ENCODE peak calls at places on chromosomes 6 and 20, in eight cellular contexts. E is GM04504; B is RCC 7860; A is brain microvascular endothelial cell; T is dermis blood vessel endothelial cell; Q is activated CD4-positive, alpha-beta T cell treated with anti-CD3 and anti-CD28 coated beads, Interleukin-2, amount 50 U/mL, for 24 hours; Z is DMS53; C is NCI-H2029 treated with DMSO at 0.1 percent for 48 hours. L is an unnamed sample.

GRCh38 chr6:147579667-147580066 is 71.2 kb downstream of the SAMD5 start:
- DNase-seq in E (no peak), B (no peak), A (no peak), T (no peak), Q (no peak), Z (no peak), C (no peak), L (no peak)

GRCh38 chr6:39841291-39841690 is 49.1 kb downstream of the DAAM2 start:
- DNase-seq in E (no peak), B (no peak), A (no peak), T (no peak), Q (no peak), Z (peak; percentile 47), C (peak; percentile 52), L (no peak)

GRCh38 chr20:46998497-46999190 is 104.0 kb downstream of the EYA2 start:
- DNase-seq in E (no peak), B (no peak), A (no peak), T (no peak), Q (no peak), Z (peak; percentile 55), C (no peak), L (no peak)

GRCh38 chr20:36135821-36136220 is 18.7 kb upstream of the EPB41L1 start:
- DNase-seq in E (no peak), B (no peak), A (no peak), T (no peak), Q (no peak), Z (no peak), C (no peak), L (no peak)

GRCh38 chr6:1770435-1770843 is 160.7 kb downstream of the FOXC1 start:
- DNase-seq in E (no peak), B (no peak), A (peak; percentile 18), T (no peak), Q (no peak), Z (no peak), C (no peak), L (no peak)

GRCh38 chr20:48695255-48695654 is 132.5 kb downstream of the PREX1 start:
- DNase-seq in E (no peak), B (no peak), A (no peak), T (no peak), Q (no peak), Z (no peak), C (no peak), L (no peak)

GRCh38 chr6:136464874-136465273 is 85.3 kb downstream of the MAP7 start:
- DNase-seq in E (no peak), B (no peak), A (no peak), T (no peak), Q (no peak), Z (no peak), C (no peak), L (no peak)

GRCh38 chr6:16438677-16439615 is 200.6 kb downstream of the GMPR start:
- DNase-seq in E (no peak), B (no peak), A (peak; percentile 40), T (peak; percentile 18), Q (no peak), Z (peak; percentile 11), C (no peak), L (no peak)

GRCh38 chr20:46767127-46767761 is 57.8 kb downstream of the SLC2A10 start:
- DNase-seq in E (no peak), B (peak; percentile 33), A (no peak), T (peak; percentile 63), Q (peak; percentile 14), Z (peak; percentile 91), C (peak; percentile 77), L (no peak)

GRCh38 chr6:42316981-42317380 is 99.3 kb upstream of the MRPS10 start:
- DNase-seq in E (no peak), B (peak; percentile 44), A (no peak), T (no peak), Q (no peak), Z (no peak), C (no peak), L (no peak)

GRCh38 chr20:3195607-3196230 is 8.8 kb downstream of the DDRGK1 start:
- DNase-seq in E (no peak), B (no peak), A (no peak), T (no peak), Q (no peak), Z (no peak), C (no peak), L (no peak)

GRCh38 chr20:5170341-5170740 is 43.5 kb downstream of the CDS2 start:
- DNase-seq in E (no peak), B (no peak), A (no peak), T (peak; percentile 42), Q (no peak), Z (no peak), C (no peak), L (no peak)

GRCh38 chr6:79466222-79466834 is 70.9 kb downstream of the LCA5 start:
- DNase-seq in E (no peak), B (no peak), A (no peak), T (peak; percentile 63), Q (no peak), Z (peak; percentile 58), C (peak; percentile 35), L (no peak)

GRCh38 chr6:132067286-132067685 is 116.1 kb upstream of the CCN2 start:
- DNase-seq in E (peak; percentile 76), B (no peak), A (no peak), T (peak; percentile 76), Q (no peak), Z (peak; percentile 63), C (no peak), L (peak; percentile 82)

GRCh38 chr20:58065508-58066361 is 162.7 kb downstream of the ANKRD60 start:
- DNase-seq in E (peak; percentile 44), B (no peak), A (no peak), T (no peak), Q (no peak), Z (no peak), C (no peak), L (peak; percentile 24)

GRCh38 chr6:49551126-49551865 is 828 bp downstream of the C6orf141 start:
- DNase-seq in E (no peak), B (no peak), A (no peak), T (peak; percentile 38), Q (peak; percentile 7), Z (peak; percentile 67), C (no peak), L (no peak)

GRCh38 chr20:53652090-53652858 is 58.6 kb upstream of the ZNF217 start:
- DNase-seq in E (no peak), B (no peak), A (no peak), T (no peak), Q (no peak), Z (peak; percentile 16), C (no peak), L (no peak)

GRCh38 chr20:44702776-44703175 is 12.4 kb upstream of the CCN5 start:
- DNase-seq in E (peak; percentile 87), B (peak; percentile 67), A (peak; percentile 83), T (peak; percentile 95), Q (no peak), Z (no peak), C (no peak), L (peak; percentile 78)

GRCh38 chr6:137223370-137224131 is 4.4 kb upstream of the IFNGR1 start:
- DNase-seq in E (no peak), B (no peak), A (peak; percentile 87), T (peak; percentile 95), Q (no peak), Z (peak; percentile 63), C (no peak), L (no peak)

GRCh38 chr20:33693274-33693673 is 7.1 kb upstream of the E2F1 start:
- DNase-seq in E (no peak), B (no peak), A (no peak), T (no peak), Q (no peak), Z (peak; percentile 26), C (no peak), L (no peak)

GRCh38 chr20:57622579-57623381 is 2.6 kb upstream of the ZBP1 start:
- DNase-seq in E (no peak), B (peak; percentile 95), A (peak; percentile 61), T (peak; percentile 68), Q (peak; percentile 48), Z (peak; percentile 52), C (peak; percentile 55), L (no peak)

GRCh38 chr20:32524871-32525501 is 60.1 kb downstream of the NOL4L start:
- DNase-seq in E (no peak), B (peak; percentile 36), A (no peak), T (peak; percentile 47), Q (no peak), Z (peak; percentile 30), C (peak; percentile 33), L (no peak)

GRCh38 chr6:72248621-72249020 is 362.3 kb downstream of the RIMS1 start:
- DNase-seq in E (no peak), B (no peak), A (no peak), T (no peak), Q (no peak), Z (no peak), C (no peak), L (peak; percentile 6)

GRCh38 chr6:122853259-122853995 is 64.4 kb downstream of the SMPDL3A start:
- DNase-seq in E (no peak), B (no peak), A (no peak), T (no peak), Q (no peak), Z (no peak), C (no peak), L (no peak)

GRCh38 chr6:126811307-126811706 is 307.2 kb upstream of the RSPO3 start:
- DNase-seq in E (no peak), B (no peak), A (no peak), T (peak; percentile 68), Q (no peak), Z (no peak), C (no peak), L (no peak)

GRCh38 chr6:20014508-20014907 is 177.3 kb downstream of the ID4 start:
- DNase-seq in E (no peak), B (no peak), A (no peak), T (no peak), Q (no peak), Z (no peak), C (no peak), L (no peak)